ENCODE peak calls at places on chromosomes 7 and 10, in seven cellular contexts. P is stomach, H is ovary, D is K562, F is suprapubic skin, M is A549, I is H1. Q is an unnamed sample.

GRCh38 chr7:105493928-105494325 is 28.1 kb downstream of the PUS7 start:
- DNase-seq in I (no peak), M (peak), F (no peak), H (peak), D (no peak), P (peak), Q (no peak)

GRCh38 chr7:77703220-77703472 is 6.9 kb downstream of the RSBN1L start:
- DNase-seq in D (no peak), I (no peak), F (no peak), M (no peak), H (no peak), P (no peak), Q (no peak)

GRCh38 chr7:140059288-140060242 is 3.2 kb downstream of the PARP12 start:
- DNase-seq in M (peak), D (no peak), F (no peak), I (peak), P (peak), H (peak), Q (no peak)

GRCh38 chr7:29370531-29371314 is 176.1 kb downstream of the CHN2 start:
- DNase-seq in F (no peak), H (no peak), I (no peak), D (no peak), P (peak), M (no peak), Q (no peak)

GRCh38 chr10:76504823-76505222 is 1073.4 kb downstream of the LRMDA start:
- DNase-seq in F (no peak), M (no peak), D (no peak), P (no peak), H (no peak), I (no peak), Q (no peak)

GRCh38 chr7:66076459-66077329 is 1.1 kb downstream of the ASL start:
- DNase-seq in H (no peak), D (no peak), P (peak), F (no peak), M (peak), I (no peak), Q (no peak)

GRCh38 chr10:22321156-22321711 is 335 bp downstream of the BMI1 start:
- DNase-seq in I (peak), F (peak), P (peak), D (no peak), H (peak), M (peak), Q (no peak)

GRCh38 chr7:115097175-115097671 is 175.3 kb downstream of the MDFIC start:
- DNase-seq in I (no peak), P (no peak), M (no peak), D (no peak), F (no peak), H (no peak), Q (no peak)

GRCh38 chr7:26436996-26437547 is 145.4 kb downstream of the SNX10 start:
- DNase-seq in P (no peak), H (no peak), M (no peak), D (no peak), I (no peak), F (no peak), Q (no peak)

GRCh38 chr7:129066290-129067131 is 11.6 kb upstream of the TNPO3 start:
- DNase-seq in I (no peak), P (no peak), M (peak), H (no peak), D (peak), F (no peak), Q (no peak)

GRCh38 chr7:151272410-151272809 is 23.9 kb upstream of the SMARCD3 start:
- DNase-seq in M (no peak), H (no peak), P (no peak), D (no peak), I (no peak), F (no peak), Q (no peak)

GRCh38 chr10:3109196-3109595 is 41.8 kb downstream of the PFKP start:
- DNase-seq in D (no peak), F (no peak), H (no peak), P (no peak), I (no peak), M (no peak), Q (no peak)

GRCh38 chr10:3109633-3110032 is 42.3 kb downstream of the PFKP start:
- DNase-seq in D (no peak), F (no peak), H (no peak), M (no peak), I (no peak), P (no peak), Q (no peak)

GRCh38 chr10:3111626-3112220 is 44.4 kb downstream of the PFKP start:
- DNase-seq in D (no peak), F (no peak), H (no peak), I (no peak), M (no peak), P (no peak), Q (no peak)

GRCh38 chr10:3113343-3113720 is 46.0 kb downstream of the PFKP start:
- DNase-seq in I (no peak), P (no peak), M (no peak), H (no peak), D (no peak), F (no peak), Q (no peak)

DNA sequence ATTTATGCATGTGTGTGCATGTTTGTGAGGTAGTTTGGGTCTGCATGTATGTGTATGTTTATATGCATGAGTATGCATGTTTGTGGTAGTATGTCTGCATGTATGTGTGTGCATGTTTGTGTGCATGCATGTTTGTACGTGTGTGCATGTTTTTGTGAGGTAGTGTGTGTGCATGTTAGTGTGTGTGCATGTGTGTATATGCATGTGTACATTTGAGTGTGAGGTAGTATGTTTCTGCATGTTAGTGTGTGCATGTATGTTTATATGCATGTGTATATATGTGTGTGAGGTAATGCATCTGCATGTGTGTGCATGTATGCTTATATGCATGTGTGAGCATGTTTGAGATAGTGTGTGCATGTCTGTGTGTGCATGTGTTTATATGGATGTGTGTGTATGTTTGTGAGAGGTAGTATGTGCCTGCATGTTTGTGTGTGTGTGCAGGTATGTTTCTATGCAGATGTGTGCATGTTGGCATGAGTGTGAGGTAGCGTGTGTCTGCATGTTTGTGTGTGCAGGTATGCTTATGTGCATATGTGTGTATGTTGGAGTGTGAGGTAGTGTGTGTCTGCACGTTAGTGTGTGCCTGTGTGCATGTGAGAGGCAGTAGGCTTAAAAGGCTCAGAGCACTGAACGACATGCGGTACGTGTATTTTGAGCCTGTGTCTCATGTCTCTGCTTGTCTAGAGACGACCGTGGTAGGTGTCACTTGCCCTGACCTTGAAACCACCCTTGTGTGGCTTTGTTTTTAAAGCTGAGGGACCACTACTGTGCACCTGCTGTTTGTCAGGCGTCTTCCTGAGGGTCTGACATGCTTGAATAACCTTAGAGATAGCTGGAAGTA is 43.7 kb downstream of the PFKP start:
- DNase-seq in H (no peak), F (no peak), D (no peak), M (no peak), I (no peak), P (no peak), Q (no peak)
- TF ChIP-seq POLR2A in H (no peak), F (no peak), D (peak), M (no peak), I (no peak), P (no peak), Q (no peak)

DNA sequence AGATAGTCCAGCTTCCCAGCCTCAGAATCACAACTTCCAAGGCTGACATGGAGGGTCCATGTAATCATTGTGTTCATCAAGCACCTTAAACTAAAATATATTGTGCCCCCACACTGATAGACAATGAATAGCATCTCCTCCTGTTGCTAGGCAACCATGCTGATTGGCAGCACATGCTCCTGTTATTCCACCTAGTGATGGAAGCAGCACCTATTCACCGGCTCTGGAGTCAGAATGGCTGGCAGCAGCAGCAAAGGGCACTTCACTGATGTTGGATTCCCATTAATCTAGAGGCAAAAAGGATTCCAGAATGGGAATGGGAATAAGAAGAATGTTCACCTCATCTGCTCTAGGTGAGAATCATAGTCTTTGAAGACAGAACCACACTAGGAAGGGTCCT is 55.0 kb downstream of the RELN start:
- DNase-seq in H (no peak), P (no peak), F (no peak), D (no peak), I (no peak), M (no peak), Q (no peak)
- TF ChIP-seq EP300 in H (no peak), P (no peak), F (no peak), D (no peak), I (no peak), M (no peak), Q (no peak)

DNA sequence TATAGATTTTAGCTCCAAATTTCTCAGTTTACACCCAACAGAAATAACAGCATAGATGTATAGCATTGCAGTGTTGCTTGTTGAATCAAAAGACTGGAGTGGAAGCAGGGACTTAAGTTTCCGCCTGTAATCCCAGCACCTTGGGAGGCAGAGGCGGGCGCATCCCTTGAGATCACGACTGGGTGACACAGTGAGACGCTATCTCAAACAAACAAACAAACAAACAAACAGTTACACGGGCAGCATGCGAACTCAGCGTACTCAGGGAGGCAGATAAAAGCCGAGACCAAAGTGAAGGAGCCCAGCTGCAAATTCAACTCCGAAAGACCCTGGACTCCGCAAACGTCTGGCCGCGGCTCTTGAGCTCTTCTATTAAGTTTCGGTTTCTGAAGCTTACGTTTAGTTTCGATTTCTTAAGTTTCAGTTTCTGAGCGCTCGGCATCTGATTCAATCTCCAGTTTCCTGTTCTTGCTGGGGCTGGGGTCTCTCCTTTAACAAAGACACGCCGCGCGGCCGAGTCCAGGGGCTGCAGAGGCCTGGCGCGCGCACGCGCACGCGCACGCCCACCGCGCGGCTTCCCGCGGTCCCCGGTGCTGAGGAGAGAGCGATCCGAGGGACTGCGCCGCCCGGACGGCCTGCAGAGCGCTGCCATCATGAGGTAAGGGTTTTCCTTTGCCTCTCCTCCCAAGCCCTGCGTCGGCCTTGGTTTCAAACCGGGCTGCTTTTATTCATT is at the start of gene IFIT5:
- DNase-seq in D (peak), I (no peak), H (peak), M (peak), P (peak), F (peak), Q (peak)
- TF ChIP-seq POLR2A in D (no peak), I (peak), H (peak), M (peak), P (no peak), F (no peak), Q (peak)

DNA sequence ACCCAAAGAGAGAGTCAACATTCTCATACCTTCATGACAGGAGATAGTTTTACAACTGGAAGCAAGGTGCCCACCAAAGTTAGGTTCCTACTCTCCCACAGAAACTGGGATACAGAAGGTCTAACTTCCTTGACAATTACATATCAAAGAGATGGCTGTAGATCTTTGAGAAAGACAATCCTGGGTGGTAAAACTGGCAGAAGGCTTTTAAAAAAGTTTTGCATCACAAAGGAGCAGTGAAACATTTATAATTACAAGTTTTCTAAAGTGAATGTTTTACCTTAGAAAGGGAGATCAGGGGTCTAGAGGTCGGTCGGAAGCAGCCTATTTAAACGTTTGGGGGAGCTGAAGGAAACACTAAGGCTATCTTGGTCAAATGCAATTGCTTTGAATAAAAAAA is 166.6 kb upstream of the STEAP1 start:
- DNase-seq in P (no peak), I (no peak), H (no peak), M (no peak), F (no peak), D (no peak), Q (no peak)
- TF ChIP-seq EP300 in P (no peak), I (no peak), H (no peak), M (no peak), F (no peak), D (no peak), Q (no peak)

GRCh38 chr7:2369139-2369538 is 14.5 kb downstream of the EIF3B start:
- DNase-seq in P (no peak), M (no peak), D (no peak), H (no peak), I (no peak), F (no peak), Q (no peak)
- TF ChIP-seq POLR2A in P (no peak), M (no peak), D (peak), H (no peak), I (no peak), F (no peak), Q (no peak)

GRCh38 chr7:43164757-43165156 is 52.3 kb downstream of the HECW1 start:
- DNase-seq in F (no peak), P (no peak), I (no peak), H (no peak), M (peak), D (no peak), Q (peak)
- TF ChIP-seq EP300 in F (no peak), P (no peak), I (no peak), H (no peak), M (no peak), D (no peak), Q (no peak)

GRCh38 chr10:101816913-101817541 is 1.2 kb downstream of the OGA start:
- DNase-seq in P (no peak), D (no peak), H (no peak), F (no peak), I (peak), M (no peak), Q (no peak)

GRCh38 chr10:101816375-101816773 is 1.9 kb downstream of the OGA start:
- DNase-seq in M (no peak), D (no peak), P (no peak), I (no peak), H (no peak), F (no peak), Q (no peak)

GRCh38 chr10:101818958-101819633 is 852 bp upstream of the OGA start:
- DNase-seq in I (no peak), M (no peak), H (no peak), D (peak), F (no peak), P (no peak), Q (no peak)

GRCh38 chr10:101818119-101818957 is at the start of gene OGA:
- DNase-seq in P (peak), F (peak), M (peak), I (peak), D (peak), H (peak), Q (peak)

DNA sequence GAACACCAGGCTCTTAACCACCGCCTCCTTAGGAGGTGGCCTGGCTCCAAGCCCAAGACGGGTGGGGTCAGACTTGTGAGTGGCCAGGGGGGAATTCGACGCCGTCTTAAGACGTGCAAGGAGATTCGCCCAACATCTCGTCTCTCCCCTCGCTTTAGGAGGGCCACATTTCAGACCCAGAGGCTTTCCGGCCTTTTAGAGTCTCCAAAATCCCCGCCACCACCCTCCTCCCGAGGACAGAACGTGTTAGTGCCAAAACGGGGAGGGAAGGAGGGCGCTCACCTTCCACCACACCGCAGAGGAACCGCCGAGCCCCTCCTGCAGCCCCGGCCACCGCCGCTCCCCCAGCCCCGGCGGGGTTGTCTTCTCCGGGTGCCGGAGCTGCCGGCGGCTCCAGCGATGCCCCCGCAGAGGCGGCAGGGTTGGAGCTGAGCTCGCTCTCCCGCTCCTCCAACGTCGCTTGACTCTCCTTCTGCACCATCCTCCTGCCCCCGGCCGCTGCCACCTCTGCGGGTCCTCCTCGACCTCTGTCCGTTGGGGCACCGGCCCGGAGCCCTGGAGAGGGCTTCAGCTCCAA is 614 bp downstream of the OGA start:
- DNase-seq in M (peak), P (peak), H (peak), D (peak), I (no peak), F (peak), Q (peak)
- TF ChIP-seq POLR2A in M (no peak), P (no peak), H (no peak), D (no peak), I (peak), F (peak), Q (peak)